ENCODE peak calls at places on chromosomes 13 and 19, in four cellular contexts. One of them, this sample, is unnamed.

GRCh38 chr13:42671502-42671901 is 97.5 kb downstream of the TNFSF11 start:
- DNase-seq in heart left ventricle: no peak
- DNase-seq in ascending aorta: no peak
- DNase-seq in left ventricle myocardium inferior: no peak
- DNase-seq in this sample: no peak

GRCh38 chr13:106524108-106524507 is 11.4 kb downstream of the EFNB2 start:
- DNase-seq in heart left ventricle: no peak
- DNase-seq in ascending aorta: no peak
- DNase-seq in left ventricle myocardium inferior: no peak
- DNase-seq in this sample: no peak

GRCh38 chr13:43682698-43683097 is 104.1 kb downstream of the ENOX1 start:
- DNase-seq in heart left ventricle: no peak
- DNase-seq in ascending aorta: no peak
- DNase-seq in left ventricle myocardium inferior: no peak
- DNase-seq in this sample: no peak

GRCh38 chr19:3132971-3133792 is 2.7 kb upstream of the GNA15 start:
- DNase-seq in heart left ventricle: peak; percentile 70
- DNase-seq in ascending aorta: peak; percentile 79
- DNase-seq in left ventricle myocardium inferior: no peak
- DNase-seq in this sample: peak; percentile 29

GRCh38 chr13:25213716-25214115 is 41.6 kb upstream of the AMER2 start:
- DNase-seq in heart left ventricle: no peak
- DNase-seq in ascending aorta: peak; percentile 57
- DNase-seq in left ventricle myocardium inferior: no peak
- DNase-seq in this sample: no peak

GRCh38 chr19:33348301-33349010 is 25.1 kb upstream of the CEBPG start:
- DNase-seq in heart left ventricle: no peak
- DNase-seq in ascending aorta: no peak
- DNase-seq in left ventricle myocardium inferior: no peak
- DNase-seq in this sample: no peak

GRCh38 chr13:26498524-26499208 is 58.8 kb upstream of the WASF3 start:
- DNase-seq in heart left ventricle: no peak
- DNase-seq in ascending aorta: no peak
- DNase-seq in left ventricle myocardium inferior: no peak
- DNase-seq in this sample: no peak

GRCh38 chr13:110555601-110556223 is 5.8 kb downstream of the RAB20 start:
- DNase-seq in heart left ventricle: no peak
- DNase-seq in ascending aorta: no peak
- DNase-seq in left ventricle myocardium inferior: no peak
- DNase-seq in this sample: no peak

GRCh38 chr13:60267498-60268202 is 103.9 kb upstream of the DIAPH3 start:
- DNase-seq in heart left ventricle: no peak
- DNase-seq in ascending aorta: no peak
- DNase-seq in left ventricle myocardium inferior: no peak
- DNase-seq in this sample: no peak

GRCh38 chr13:91889641-91890040 is 491.2 kb downstream of the GPC5 start:
- DNase-seq in heart left ventricle: no peak
- DNase-seq in ascending aorta: no peak
- DNase-seq in left ventricle myocardium inferior: no peak
- DNase-seq in this sample: no peak

GRCh38 chr13:37349916-37350315 is 244.5 kb upstream of the CSNK1A1L start:
- DNase-seq in heart left ventricle: peak; percentile 28
- DNase-seq in ascending aorta: no peak
- DNase-seq in left ventricle myocardium inferior: no peak
- DNase-seq in this sample: no peak

GRCh38 chr19:48346161-48346560 is 17.6 kb downstream of the TMEM143 start:
- DNase-seq in heart left ventricle: no peak
- DNase-seq in ascending aorta: no peak
- DNase-seq in left ventricle myocardium inferior: no peak
- DNase-seq in this sample: no peak

GRCh38 chr13:78409172-78409571 is 194.2 kb downstream of the POU4F1 start:
- DNase-seq in heart left ventricle: no peak
- DNase-seq in ascending aorta: no peak
- DNase-seq in left ventricle myocardium inferior: no peak
- DNase-seq in this sample: no peak

GRCh38 chr13:100667894-100668293 is 6.7 kb downstream of the TMTC4 start:
- DNase-seq in heart left ventricle: no peak
- DNase-seq in ascending aorta: no peak
- DNase-seq in left ventricle myocardium inferior: no peak
- DNase-seq in this sample: no peak

GRCh38 chr13:110716235-110716505 is 2.7 kb downstream of the ING1 start:
- DNase-seq in heart left ventricle: peak; percentile 51
- DNase-seq in ascending aorta: peak; percentile 78
- DNase-seq in left ventricle myocardium inferior: no peak
- DNase-seq in this sample: no peak

GRCh38 chr19:54630784-54631183 is 500 bp downstream of the LILRB1 start:
- DNase-seq in heart left ventricle: no peak
- DNase-seq in ascending aorta: no peak
- DNase-seq in left ventricle myocardium inferior: no peak
- DNase-seq in this sample: no peak

GRCh38 chr13:44197791-44198770 is 175.5 kb upstream of the SERP2 start:
- DNase-seq in heart left ventricle: no peak
- DNase-seq in ascending aorta: no peak
- DNase-seq in left ventricle myocardium inferior: no peak
- DNase-seq in this sample: peak; percentile 27

GRCh38 chr13:50990540-50991506 is 81.2 kb downstream of the RNASEH2B start:
- DNase-seq in heart left ventricle: peak; percentile 71
- DNase-seq in ascending aorta: peak; percentile 77
- DNase-seq in left ventricle myocardium inferior: peak; percentile 50
- DNase-seq in this sample: no peak

GRCh38 chr13:26036383-26036782 is 15.4 kb downstream of the SHISA2 start:
- DNase-seq in heart left ventricle: no peak
- DNase-seq in ascending aorta: no peak
- DNase-seq in left ventricle myocardium inferior: no peak
- DNase-seq in this sample: no peak

GRCh38 chr13:39268398-39268797 is 230.1 kb downstream of the NHLRC3 start:
- DNase-seq in heart left ventricle: no peak
- DNase-seq in ascending aorta: no peak
- DNase-seq in left ventricle myocardium inferior: no peak
- DNase-seq in this sample: no peak

GRCh38 chr13:31756346-31756745 is 17.0 kb downstream of the RXFP2 start:
- DNase-seq in heart left ventricle: no peak
- DNase-seq in ascending aorta: no peak
- DNase-seq in left ventricle myocardium inferior: no peak
- DNase-seq in this sample: no peak

GRCh38 chr13:30679483-30680330 is 55.6 kb upstream of the ALOX5AP start:
- DNase-seq in heart left ventricle: no peak
- DNase-seq in ascending aorta: no peak
- DNase-seq in left ventricle myocardium inferior: no peak
- DNase-seq in this sample: no peak

GRCh38 chr13:99974939-99975561 is 3.5 kb upstream of the ZIC5 start:
- DNase-seq in heart left ventricle: no peak
- DNase-seq in ascending aorta: no peak
- DNase-seq in left ventricle myocardium inferior: no peak
- DNase-seq in this sample: no peak

GRCh38 chr19:3879656-3880055 is 829 bp upstream of the ATCAY start:
- DNase-seq in heart left ventricle: no peak
- DNase-seq in ascending aorta: no peak
- DNase-seq in left ventricle myocardium inferior: no peak
- DNase-seq in this sample: no peak

GRCh38 chr13:44818428-44818827 is 170.8 kb downstream of the NUFIP1 start:
- DNase-seq in heart left ventricle: no peak
- DNase-seq in ascending aorta: no peak
- DNase-seq in left ventricle myocardium inferior: no peak
- DNase-seq in this sample: no peak

GRCh38 chr19:35545855-35546381 is 492 bp downstream of the TMEM147 start:
- DNase-seq in heart left ventricle: peak; percentile 42
- DNase-seq in ascending aorta: peak; percentile 78
- DNase-seq in left ventricle myocardium inferior: peak; percentile 37
- DNase-seq in this sample: peak; percentile 68

GRCh38 chr13:112867301-112867711 is 101.7 kb upstream of the MCF2L start:
- DNase-seq in heart left ventricle: no peak
- DNase-seq in ascending aorta: peak; percentile 33
- DNase-seq in left ventricle myocardium inferior: no peak
- DNase-seq in this sample: no peak

GRCh38 chr19:50906217-50906616 is 5.0 kb downstream of the KLK4 start:
- DNase-seq in heart left ventricle: peak; percentile 32
- DNase-seq in ascending aorta: no peak
- DNase-seq in left ventricle myocardium inferior: no peak
- DNase-seq in this sample: no peak

GRCh38 chr13:43153436-43154082 is 130.2 kb downstream of the DNAJC15 start:
- DNase-seq in heart left ventricle: no peak
- DNase-seq in ascending aorta: no peak
- DNase-seq in left ventricle myocardium inferior: no peak
- DNase-seq in this sample: no peak

GRCh38 chr13:21139374-21139773 is 37.0 kb downstream of the SKA3 start:
- DNase-seq in heart left ventricle: no peak
- DNase-seq in ascending aorta: no peak
- DNase-seq in left ventricle myocardium inferior: no peak
- DNase-seq in this sample: no peak

GRCh38 chr13:42071667-42072419 is 23.4 kb downstream of the DGKH start:
- DNase-seq in heart left ventricle: no peak
- DNase-seq in ascending aorta: no peak
- DNase-seq in left ventricle myocardium inferior: no peak
- DNase-seq in this sample: no peak

GRCh38 chr19:5339470-5339949 is 1.1 kb downstream of the PTPRS start:
- DNase-seq in heart left ventricle: no peak
- DNase-seq in ascending aorta: no peak
- DNase-seq in left ventricle myocardium inferior: no peak
- DNase-seq in this sample: no peak

GRCh38 chr19:43639507-43640423 is at the start of gene CADM4:
- DNase-seq in heart left ventricle: no peak
- DNase-seq in ascending aorta: no peak
- DNase-seq in left ventricle myocardium inferior: peak; percentile 23
- DNase-seq in this sample: no peak

GRCh38 chr19:43638214-43638990 is 1.2 kb downstream of the CADM4 start:
- DNase-seq in heart left ventricle: no peak
- DNase-seq in ascending aorta: no peak
- DNase-seq in left ventricle myocardium inferior: no peak
- DNase-seq in this sample: no peak

GRCh38 chr19:43641333-43641732 is 1.7 kb upstream of the CADM4 start:
- DNase-seq in heart left ventricle: no peak
- DNase-seq in ascending aorta: no peak
- DNase-seq in left ventricle myocardium inferior: no peak
- DNase-seq in this sample: no peak

GRCh38 chr19:43638991-43639494 is 607 bp downstream of the CADM4 start:
- DNase-seq in heart left ventricle: no peak
- DNase-seq in ascending aorta: no peak
- DNase-seq in left ventricle myocardium inferior: no peak
- DNase-seq in this sample: no peak

GRCh38 chr19:43640424-43640757 is 741 bp upstream of the CADM4 start:
- DNase-seq in heart left ventricle: no peak
- DNase-seq in ascending aorta: no peak
- DNase-seq in left ventricle myocardium inferior: no peak
- DNase-seq in this sample: no peak
- H3K4me3 ChIP-seq in heart left ventricle: peak overlapping the region; percentile 60
- H3K4me3 ChIP-seq in ascending aorta: peak overlapping the region; percentile 77
- H3K4me3 ChIP-seq in left ventricle myocardium inferior: peak overlapping the region; percentile 69
- H3K4me3 ChIP-seq in this sample: no peak overlapping the region

GRCh38 chr19:19562665-19563347 is 24.7 kb downstream of the CILP2 start:
- DNase-seq in heart left ventricle: no peak
- DNase-seq in ascending aorta: no peak
- DNase-seq in left ventricle myocardium inferior: no peak
- DNase-seq in this sample: no peak
- TF ChIP-seq CTCF in heart left ventricle: no peak
- TF ChIP-seq CTCF in ascending aorta: no peak
- TF ChIP-seq CTCF in left ventricle myocardium inferior: no peak
- TF ChIP-seq CTCF in this sample: peak; percentile 9

GRCh38 chr19:16584825-16585801 is 12.9 kb upstream of the SLC35E1 start:
- DNase-seq in heart left ventricle: no peak
- DNase-seq in ascending aorta: no peak
- DNase-seq in left ventricle myocardium inferior: no peak
- DNase-seq in this sample: no peak
- H3K4me3 ChIP-seq in heart left ventricle: no peak overlapping the region
- H3K4me3 ChIP-seq in ascending aorta: no peak overlapping the region
- H3K4me3 ChIP-seq in left ventricle myocardium inferior: peak overlapping the region; percentile 21
- H3K4me3 ChIP-seq in this sample: peak overlapping the region; percentile 80

GRCh38 chr13:108082481-108082880 is 132.9 kb downstream of the LIG4 start:
- DNase-seq in heart left ventricle: no peak
- DNase-seq in ascending aorta: no peak
- DNase-seq in left ventricle myocardium inferior: no peak
- DNase-seq in this sample: no peak
- TF ChIP-seq CTCF in heart left ventricle: no peak
- TF ChIP-seq CTCF in ascending aorta: no peak
- TF ChIP-seq CTCF in left ventricle myocardium inferior: no peak
- TF ChIP-seq CTCF in this sample: no peak

DNA sequence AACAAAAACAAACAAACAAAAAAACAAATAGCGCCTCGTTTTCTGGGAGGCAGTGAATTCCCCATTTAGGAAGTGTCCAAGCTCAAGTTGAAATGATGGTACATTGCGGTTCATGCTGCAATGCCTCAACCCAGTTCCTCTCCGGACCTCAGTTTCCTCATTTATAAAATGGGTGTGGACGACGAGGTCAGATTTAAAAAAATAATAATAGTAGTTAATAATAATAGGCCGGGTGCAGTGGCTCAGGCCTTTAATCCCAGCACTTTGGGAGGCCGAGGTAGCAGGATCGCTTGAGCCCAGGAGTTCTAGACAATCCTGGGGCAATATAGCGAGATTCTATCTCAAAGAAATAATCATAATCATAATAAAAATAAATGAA is 15.5 kb upstream of the ERCC1 start:
- DNase-seq in heart left ventricle: no peak
- DNase-seq in ascending aorta: no peak
- DNase-seq in left ventricle myocardium inferior: no peak
- DNase-seq in this sample: no peak
- H3K4me3 ChIP-seq in heart left ventricle: peak overlapping the region; percentile 69
- H3K4me3 ChIP-seq in ascending aorta: peak overlapping the region; percentile 87
- H3K4me3 ChIP-seq in left ventricle myocardium inferior: peak overlapping the region; percentile 82
- H3K4me3 ChIP-seq in this sample: peak overlapping the region; percentile 66

DNA sequence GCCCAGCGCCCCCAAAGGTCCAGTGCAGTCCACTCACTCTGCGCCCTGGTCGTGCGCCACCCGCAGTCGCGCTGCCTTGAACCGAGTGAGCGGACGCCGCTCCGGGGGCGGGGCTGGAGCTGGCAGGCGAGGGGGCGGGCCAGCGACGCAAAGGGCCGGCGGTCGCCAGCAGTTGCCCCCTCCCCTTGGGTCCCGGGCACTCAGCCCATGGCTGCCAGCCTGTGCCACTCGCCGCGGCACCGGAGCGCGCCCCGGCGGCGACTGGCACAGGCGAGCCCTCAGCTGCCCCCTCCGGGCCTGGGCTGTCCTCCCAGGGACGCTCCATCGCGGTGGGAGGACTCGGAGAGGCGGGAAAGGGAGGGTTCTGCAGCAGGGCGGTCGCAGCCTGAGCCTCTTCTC is at the start of gene S1PR5:
- DNase-seq in heart left ventricle: no peak
- DNase-seq in ascending aorta: no peak
- DNase-seq in left ventricle myocardium inferior: no peak
- DNase-seq in this sample: no peak
- TF ChIP-seq CTCF in heart left ventricle: no peak
- TF ChIP-seq CTCF in ascending aorta: no peak
- TF ChIP-seq CTCF in left ventricle myocardium inferior: no peak
- TF ChIP-seq CTCF in this sample: no peak

GRCh38 chr19:42250249-42250665 is 4.7 kb downstream of the ERF start:
- DNase-seq in heart left ventricle: peak; percentile 67
- DNase-seq in ascending aorta: peak; percentile 80
- DNase-seq in left ventricle myocardium inferior: no peak
- DNase-seq in this sample: no peak
- H3K4me3 ChIP-seq in heart left ventricle: peak overlapping the region; percentile 88
- H3K4me3 ChIP-seq in ascending aorta: peak overlapping the region; percentile 84
- H3K4me3 ChIP-seq in left ventricle myocardium inferior: peak overlapping the region; percentile 97
- H3K4me3 ChIP-seq in this sample: no peak overlapping the region

GRCh38 chr19:49408816-49409440 is 14.3 kb downstream of the PTH2 start:
- DNase-seq in heart left ventricle: no peak
- DNase-seq in ascending aorta: no peak
- DNase-seq in left ventricle myocardium inferior: no peak
- DNase-seq in this sample: no peak
- TF ChIP-seq CTCF in heart left ventricle: no peak
- TF ChIP-seq CTCF in ascending aorta: no peak
- TF ChIP-seq CTCF in left ventricle myocardium inferior: no peak
- TF ChIP-seq CTCF in this sample: no peak

This sample was measured in GM12864.